ENCODE peak calls at places on chromosomes 1 and 21, in five cellular contexts. N is IMR-90, L is GM12878, D is K562, S is A549. M is an unnamed sample.

GRCh38 chr1:186214816-186215215 is 160.2 kb downstream of the TPR start:
- DNase-seq in D (no peak), N (peak; percentile 14), L (no peak), S (no peak), M (no peak)

GRCh38 chr1:113811353-113811887 is 856 bp downstream of the RSBN1 start:
- DNase-seq in N (peak; percentile 22), S (peak; percentile 18), D (peak; percentile 68), L (no peak), M (peak; percentile 19)

GRCh38 chr1:156336242-156336641 is 1.9 kb downstream of the CCT3 start:
- DNase-seq in S (peak; percentile 18), N (no peak), L (no peak), D (peak; percentile 56), M (no peak)

GRCh38 chr1:13616234-13616633 is 32.6 kb downstream of the PDPN start:
- DNase-seq in S (no peak), D (no peak), L (no peak), N (peak; percentile 12), M (no peak)

GRCh38 chr1:17671741-17672140 is 83.4 kb upstream of the ACTL8 start:
- DNase-seq in S (no peak), L (no peak), N (no peak), D (no peak), M (peak; percentile 80)

GRCh38 chr1:52792002-52792401 is 50.6 kb upstream of the ZYG11A start:
- DNase-seq in N (peak; percentile 16), D (no peak), S (no peak), L (no peak), M (no peak)

GRCh38 chr1:8169364-8170058 is 143.4 kb upstream of the ERRFI1 start:
- DNase-seq in D (peak; percentile 44), L (peak; percentile 59), N (peak; percentile 89), S (peak; percentile 89), M (peak; percentile 67)

GRCh38 chr21:42164818-42165217 is 54.1 kb upstream of the ABCG1 start:
- DNase-seq in L (no peak), N (no peak), D (no peak), S (no peak), M (no peak)

GRCh38 chr1:96651517-96651916 is 70.1 kb upstream of the PTBP2 start:
- DNase-seq in D (no peak), N (no peak), L (no peak), S (no peak), M (no peak)

GRCh38 chr1:102500795-102501194 is 504.1 kb upstream of the OLFM3 start:
- DNase-seq in D (no peak), L (no peak), S (no peak), N (no peak), M (no peak)

GRCh38 chr21:44516828-44517174 is 23.2 kb downstream of the KRTAP10-1 start:
- DNase-seq in L (no peak), N (no peak), D (no peak), S (no peak), M (no peak)

GRCh38 chr1:77756052-77756754 is 3.4 kb downstream of the USP33 start:
- DNase-seq in D (no peak), N (no peak), S (no peak), L (no peak), M (no peak)

GRCh38 chr1:145855426-145855948 is 3.4 kb downstream of the PIAS3 start:
- DNase-seq in D (no peak), S (no peak), N (no peak), L (no peak), M (no peak)

GRCh38 chr1:212967767-212968166 is 17.4 kb downstream of the VASH2 start:
- DNase-seq in S (peak; percentile 81), D (peak; percentile 73), N (peak; percentile 64), L (no peak), M (peak; percentile 57)

GRCh38 chr1:97943354-97943753 is 22.5 kb upstream of the DPYD start:
- DNase-seq in L (no peak), D (no peak), N (peak; percentile 78), S (no peak), M (peak; percentile 55)

GRCh38 chr1:231575472-231575871 is 47.0 kb downstream of the TSNAX start:
- DNase-seq in S (no peak), L (no peak), D (peak; percentile 16), N (no peak), M (no peak)

GRCh38 chr1:23436520-23437354 is 12.2 kb upstream of the TCEA3 start:
- DNase-seq in L (no peak), D (peak; percentile 85), S (no peak), N (no peak), M (peak; percentile 62)

GRCh38 chr1:85957760-85958159 is 198.8 kb downstream of the COL24A1 start:
- DNase-seq in D (no peak), N (no peak), L (no peak), S (no peak), M (no peak)

GRCh38 chr1:235940282-235940681 is 73.6 kb upstream of the LYST start:
- DNase-seq in L (no peak), D (no peak), S (no peak), N (no peak), M (no peak)

GRCh38 chr1:208604295-208604694 is 360.1 kb upstream of the PLXNA2 start:
- DNase-seq in L (peak; percentile 66), D (no peak), S (no peak), N (no peak), M (no peak)

GRCh38 chr1:174932587-174932986 is 67.2 kb upstream of the CACYBP start:
- DNase-seq in L (no peak), N (no peak), S (no peak), D (no peak), M (no peak)

GRCh38 chr1:220809187-220809550 is 22.5 kb downstream of the MTARC1 start:
- DNase-seq in N (no peak), S (no peak), D (no peak), L (no peak), M (no peak)

GRCh38 chr21:30207252-30207579 is 8.7 kb downstream of the CLDN8 start:
- DNase-seq in L (no peak), S (no peak), N (no peak), D (no peak), M (no peak)

GRCh38 chr1:201149400-201149799 is 4.9 kb downstream of the TMEM9 start:
- DNase-seq in S (peak; percentile 64), N (peak; percentile 44), L (no peak), D (peak; percentile 72), M (peak; percentile 69)

GRCh38 chr1:208029381-208030319 is 118.7 kb upstream of the CD34 start:
- DNase-seq in N (peak; percentile 74), D (no peak), L (no peak), S (no peak), M (no peak)

GRCh38 chr1:182309631-182310351 is 81.8 kb downstream of the GLUL start:
- DNase-seq in S (no peak), N (no peak), L (no peak), D (no peak), M (no peak)

GRCh38 chr1:88774151-88774556 is 90.1 kb downstream of the PKN2 start:
- DNase-seq in L (no peak), D (no peak), S (peak; percentile 62), N (no peak), M (no peak)

GRCh38 chr1:8464377-8464776 is 146.5 kb downstream of the SLC45A1 start:
- DNase-seq in S (no peak), D (no peak), L (no peak), N (no peak), M (no peak)

GRCh38 chr1:116814935-116815334 is 60.7 kb downstream of the CD2 start:
- DNase-seq in D (no peak), N (no peak), L (no peak), S (no peak), M (no peak)
- TF ChIP-seq USF2 in D (no peak), N (no peak), L (no peak), S (no peak), M (no peak)

DNA sequence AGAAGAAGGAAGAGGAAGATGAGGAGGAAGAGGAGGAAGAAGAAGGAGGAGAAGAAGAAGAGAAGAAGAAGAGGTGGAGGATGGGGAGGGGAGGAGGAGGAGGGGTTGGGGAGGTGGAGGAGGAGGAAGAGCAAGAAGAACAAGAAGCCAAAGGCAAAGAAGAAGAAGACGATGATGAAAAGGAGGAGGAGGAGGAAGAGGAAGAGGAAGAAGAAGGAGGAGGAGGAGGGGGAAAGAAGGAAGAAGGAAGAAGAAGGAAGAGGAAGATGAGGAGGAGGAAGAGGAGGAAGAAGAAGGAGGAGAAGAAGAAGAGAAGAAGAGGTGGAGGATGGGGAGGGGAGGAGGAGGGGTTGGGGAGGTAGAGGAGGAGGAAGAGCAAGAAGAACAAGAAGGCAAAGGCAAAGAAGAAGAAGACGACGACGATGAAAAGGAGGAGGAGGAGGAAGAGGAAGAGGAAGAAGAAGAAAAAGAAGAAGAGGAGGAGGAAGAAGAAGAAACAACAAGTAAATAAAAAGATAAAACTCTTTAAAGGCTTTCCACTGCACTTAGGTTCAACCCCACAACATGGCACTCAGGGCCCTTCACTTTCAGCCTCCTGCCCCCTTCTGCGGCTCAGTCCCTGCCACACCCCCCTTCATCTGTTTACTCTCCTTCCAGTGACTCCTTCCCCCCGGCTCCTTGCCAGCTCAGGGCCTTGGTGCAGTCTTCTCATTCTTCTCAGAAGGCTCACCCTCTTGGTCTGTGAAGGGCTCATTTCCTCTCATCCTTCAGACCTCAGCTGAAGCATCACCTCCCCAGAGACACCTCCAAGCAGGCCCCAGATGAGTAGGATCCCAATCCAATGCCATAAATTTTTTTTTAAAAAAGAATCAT is 114.0 kb downstream of the KCNN3 start:
- DNase-seq in N (peak; percentile 36), S (peak; percentile 65), D (no peak), L (no peak), M (peak; percentile 33)
- TF ChIP-seq RCOR1 in N (no peak), S (no peak), D (no peak), L (no peak), M (no peak)

GRCh38 chr1:36177589-36178463 is 21.9 kb downstream of the MAP7D1 start:
- DNase-seq in L (no peak), D (no peak), S (no peak), N (no peak), M (no peak)

GRCh38 chr1:36179220-36179600 is 23.2 kb downstream of the MAP7D1 start:
- DNase-seq in L (no peak), N (no peak), S (no peak), D (no peak), M (no peak)

GRCh38 chr1:36183309-36183856 is 27.4 kb downstream of the MAP7D1 start:
- DNase-seq in D (no peak), L (no peak), S (no peak), N (no peak), M (no peak)

GRCh38 chr1:36178479-36179219 is 22.7 kb downstream of the MAP7D1 start:
- DNase-seq in D (peak; percentile 50), S (no peak), L (no peak), N (no peak), M (peak; percentile 60)

DNA sequence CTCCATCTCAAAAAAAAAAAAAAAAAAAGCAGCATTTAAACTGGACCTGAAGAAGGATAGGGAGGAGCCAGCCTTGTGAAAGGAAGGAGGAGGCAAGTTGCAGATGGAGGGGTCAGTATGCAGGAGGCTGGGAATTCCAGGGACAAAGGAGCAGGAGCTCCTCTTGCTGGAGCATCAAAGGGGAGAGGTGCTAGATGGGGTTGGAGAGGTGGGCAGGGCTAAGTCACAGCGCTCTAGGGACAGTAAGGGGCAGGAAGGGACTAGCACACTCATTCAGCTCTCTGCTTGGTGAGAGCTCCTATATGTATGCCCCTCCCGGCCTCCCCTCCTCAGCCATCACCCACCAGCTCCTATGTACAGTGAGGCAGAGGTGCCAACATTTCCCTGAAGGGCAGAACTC is 26.8 kb downstream of the MAP7D1 start:
- DNase-seq in N (no peak), D (no peak), L (no peak), S (no peak), M (no peak)
- TF ChIP-seq USF2 in N (no peak), D (no peak), L (no peak), S (no peak), M (no peak)

DNA sequence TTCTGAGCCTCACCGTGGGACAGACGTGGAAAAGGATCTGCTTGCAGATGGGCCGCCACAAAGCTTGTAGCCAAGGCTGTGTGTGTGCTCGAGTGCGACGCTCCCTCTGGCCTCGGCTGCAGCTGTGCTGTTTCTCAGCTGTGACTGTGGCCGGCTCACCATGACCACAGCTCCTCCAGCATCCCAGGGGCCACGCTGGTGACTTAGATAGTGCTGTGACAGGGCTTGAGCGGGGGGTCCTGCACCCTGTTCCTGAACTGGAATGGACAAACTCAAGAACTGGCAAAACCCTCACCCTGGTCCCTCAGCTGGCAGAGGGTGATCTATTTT is 17.4 kb upstream of the ACTRT2 start:
- DNase-seq in D (no peak), L (no peak), S (no peak), N (no peak), M (no peak)
- TF ChIP-seq RCOR1 in D (no peak), L (no peak), S (no peak), N (no peak), M (no peak)

M was measured in SK-N-SH.